ENCODE peak calls at places on chromosomes 7 and 10, in eight cellular contexts. J, D, H, P, U, A, Z and V are unnamed samples.

GRCh38 chr10:8144496-8144895 is 90.0 kb downstream of the GATA3 start:
- DNase-seq in H (no peak), U (no peak), Z (no peak), P (no peak), A (no peak), J (no peak), D (no peak), V (no peak)

GRCh38 chr7:69418865-69419670 is 179.2 kb upstream of the AUTS2 start:
- DNase-seq in U (no peak), J (no peak), Z (no peak), H (no peak), D (no peak), A (peak; percentile 51), P (no peak), V (no peak)

GRCh38 chr10:62735464-62736188 is 68.9 kb upstream of the ADO start:
- DNase-seq in P (peak; percentile 40), J (peak; percentile 50), U (no peak), D (no peak), Z (no peak), H (no peak), A (peak; percentile 79), V (no peak)

GRCh38 chr10:8431511-8431910 is 377.0 kb downstream of the GATA3 start:
- DNase-seq in H (no peak), J (no peak), Z (no peak), U (no peak), A (peak; percentile 11), D (no peak), P (no peak), V (no peak)

GRCh38 chr7:132328047-132328620 is 248.1 kb downstream of the PLXNA4 start:
- DNase-seq in D (no peak), Z (no peak), P (no peak), A (no peak), H (no peak), U (no peak), J (no peak), V (no peak)

GRCh38 chr10:69049564-69049955 is 38.3 kb upstream of the SRGN start:
- DNase-seq in D (no peak), J (no peak), P (no peak), U (no peak), A (no peak), H (no peak), Z (no peak), V (no peak)

GRCh38 chr10:70265032-70265689 is 18.6 kb downstream of the NPFFR1 start:
- DNase-seq in U (peak; percentile 35), Z (no peak), H (no peak), J (no peak), P (no peak), A (no peak), D (no peak), V (no peak)

GRCh38 chr7:129405527-129405926 is 28.7 kb upstream of the STRIP2 start:
- DNase-seq in U (no peak), H (no peak), A (no peak), D (no peak), J (no peak), P (no peak), Z (no peak), V (no peak)

GRCh38 chr7:119665791-119666190 is 607.2 kb upstream of the KCND2 start:
- DNase-seq in U (no peak), D (no peak), P (no peak), H (no peak), Z (no peak), A (peak; percentile 38), J (no peak), V (peak; percentile 13)

GRCh38 chr7:5426226-5426475 is 2.5 kb upstream of the TNRC18 start:
- DNase-seq in U (no peak), D (no peak), H (no peak), Z (no peak), J (no peak), P (peak; percentile 83), A (peak; percentile 77), V (no peak)

GRCh38 chr7:70347880-70348279 is 749.6 kb downstream of the AUTS2 start:
- DNase-seq in A (no peak), D (no peak), H (no peak), J (peak; percentile 27), Z (no peak), U (no peak), P (no peak), V (no peak)

GRCh38 chr10:32687116-32687515 is 241.2 kb downstream of the CCDC7 start:
- DNase-seq in A (no peak), H (no peak), Z (no peak), U (no peak), P (peak; percentile 23), J (no peak), D (no peak), V (no peak)

GRCh38 chr7:110856704-110857103 is 234.2 kb upstream of the LRRN3 start:
- DNase-seq in D (no peak), H (no peak), J (no peak), Z (no peak), P (no peak), A (no peak), U (no peak), V (no peak)

GRCh38 chr10:92027141-92027540 is 103.6 kb downstream of the BTAF1 start:
- DNase-seq in H (no peak), J (no peak), U (no peak), D (no peak), A (no peak), P (no peak), Z (no peak), V (no peak)

GRCh38 chr7:130065500-130066152 is 4.7 kb upstream of the KLHDC10 start:
- DNase-seq in Z (no peak), P (no peak), A (no peak), H (no peak), J (no peak), U (no peak), D (no peak), V (no peak)

GRCh38 chr7:920351-921070 is 34.0 kb downstream of the ADAP1 start:
- DNase-seq in U (no peak), D (peak; percentile 69), H (no peak), A (no peak), Z (no peak), J (no peak), P (no peak), V (no peak)

GRCh38 chr10:29163746-29164145 is 125.1 kb upstream of the LYZL1 start:
- DNase-seq in D (no peak), J (no peak), Z (peak; percentile 21), A (peak; percentile 56), P (no peak), H (no peak), U (no peak), V (no peak)

GRCh38 chr10:16870331-16870730 is 53.1 kb upstream of the RSU1 start:
- DNase-seq in P (peak; percentile 14), J (no peak), U (no peak), Z (no peak), A (no peak), H (no peak), D (no peak), V (no peak)

GRCh38 chr7:136588216-136588615 is 280.2 kb upstream of the CHRM2 start:
- DNase-seq in P (no peak), A (peak; percentile 2), J (no peak), D (no peak), H (no peak), U (no peak), Z (no peak), V (no peak)

GRCh38 chr7:50531401-50531906 is 33.8 kb downstream of the DDC start:
- DNase-seq in U (peak; percentile 55), D (no peak), A (peak; percentile 46), J (no peak), H (no peak), Z (no peak), P (no peak), V (no peak)

GRCh38 chr10:8055420-8056349 is 1.2 kb downstream of the GATA3 start:
- DNase-seq in D (peak; percentile 79), Z (no peak), U (peak; percentile 58), H (no peak), J (no peak), P (no peak), A (no peak), V (no peak)

GRCh38 chr10:29692121-29692539 is 57.4 kb upstream of the SVIL start:
- DNase-seq in D (no peak), Z (no peak), J (no peak), A (peak; percentile 64), H (no peak), U (no peak), P (no peak), V (no peak)

GRCh38 chr10:71963351-71963755 is 842 bp upstream of the CHST3 start:
- DNase-seq in A (no peak), D (no peak), U (no peak), J (no peak), H (no peak), P (no peak), Z (no peak), V (no peak)

GRCh38 chr10:128027822-128028507 is 98.3 kb downstream of the MKI67 start:
- DNase-seq in H (no peak), Z (no peak), A (no peak), U (no peak), J (no peak), P (no peak), D (no peak), V (no peak)

GRCh38 chr7:38310601-38311057 is 37.2 kb upstream of the TARP start:
- DNase-seq in H (no peak), J (no peak), P (no peak), A (no peak), U (no peak), Z (no peak), D (no peak), V (no peak)

GRCh38 chr7:117308891-117309290 is 14.0 kb downstream of the WNT2 start:
- DNase-seq in A (peak; percentile 30), D (no peak), H (no peak), U (no peak), P (no peak), J (no peak), Z (no peak), V (no peak)

GRCh38 chr7:70477051-70478010 is 654.6 kb upstream of the GALNT17 start:
- DNase-seq in Z (no peak), H (no peak), A (peak; percentile 85), J (no peak), U (no peak), P (no peak), D (no peak), V (peak; percentile 68)

GRCh38 chr10:91307489-91307888 is 87.0 kb downstream of the PCGF5 start:
- DNase-seq in H (no peak), Z (no peak), J (no peak), A (no peak), D (no peak), P (no peak), U (no peak), V (no peak)

GRCh38 chr7:151992375-151992774 is 33.1 kb upstream of the GALNT11 start:
- DNase-seq in A (peak; percentile 20), Z (no peak), U (peak; percentile 70), D (peak; percentile 70), J (peak; percentile 26), P (no peak), H (no peak), V (no peak)

GRCh38 chr10:120403109-120403508 is 53.9 kb upstream of the PLPP4 start:
- DNase-seq in A (peak; percentile 70), Z (no peak), J (no peak), H (no peak), D (no peak), P (peak; percentile 39), U (no peak), V (no peak)

GRCh38 chr7:19060870-19061269 is 56.6 kb downstream of the TWIST1 start:
- DNase-seq in A (peak; percentile 11), H (no peak), U (no peak), D (no peak), J (no peak), P (peak; percentile 5), Z (no peak), V (no peak)

GRCh38 chr7:23956769-23957556 is 246.9 kb downstream of the STK31 start:
- DNase-seq in A (peak; percentile 15), U (no peak), J (no peak), D (no peak), H (no peak), Z (no peak), P (no peak), V (no peak)

GRCh38 chr7:135943266-135943889 is 33.8 kb downstream of the MTPN start:
- DNase-seq in J (no peak), P (no peak), A (peak; percentile 38), H (no peak), Z (no peak), U (no peak), D (no peak), V (no peak)

GRCh38 chr7:117072620-117073118 is 119.4 kb downstream of the ST7 start:
- DNase-seq in A (peak; percentile 90), U (no peak), D (no peak), J (no peak), Z (no peak), H (no peak), P (no peak), V (peak; percentile 92)